ENCODE peak calls at places on chromosomes 12 and 14, in nine cellular contexts. One of them, this sample, is unnamed.
A peak's percentile ranks its signal among the peaks of the same experiment; 100 is the strongest.

GRCh38 chr12:104958946-104959841 is 1.1 kb upstream of the SLC41A2 start:
- DNase-seq in AG04450: no peak
- DNase-seq in pancreas: no peak
- DNase-seq in MM.1S: no peak
- DNase-seq in cardiac muscle cell: no peak
- DNase-seq in fibroblast of villous mesenchyme: peak; percentile 60
- DNase-seq in astrocyte of the spinal cord: peak; percentile 56
- DNase-seq in Calu3: no peak
- DNase-seq in HL-60: no peak
- DNase-seq in this sample: peak; percentile 27

GRCh38 chr14:34297786-34298520 is 164.1 kb downstream of the SPTSSA start:
- DNase-seq in pancreas: no peak
- DNase-seq in fibroblast of villous mesenchyme: no peak
- DNase-seq in cardiac muscle cell: no peak
- DNase-seq in AG04450: no peak
- DNase-seq in astrocyte of the spinal cord: no peak
- DNase-seq in HL-60: no peak
- DNase-seq in MM.1S: no peak
- DNase-seq in Calu3: peak; percentile 5
- DNase-seq in this sample: no peak

GRCh38 chr12:68264175-68264863 is 10.9 kb upstream of the IL22 start:
- DNase-seq in pancreas: no peak
- DNase-seq in Calu3: no peak
- DNase-seq in AG04450: no peak
- DNase-seq in HL-60: no peak
- DNase-seq in fibroblast of villous mesenchyme: no peak
- DNase-seq in MM.1S: no peak
- DNase-seq in astrocyte of the spinal cord: no peak
- DNase-seq in cardiac muscle cell: no peak
- DNase-seq in this sample: no peak

GRCh38 chr14:31389947-31390346 is 30.4 kb downstream of the HEATR5A start:
- DNase-seq in HL-60: no peak
- DNase-seq in MM.1S: no peak
- DNase-seq in cardiac muscle cell: no peak
- DNase-seq in AG04450: no peak
- DNase-seq in Calu3: no peak
- DNase-seq in pancreas: no peak
- DNase-seq in astrocyte of the spinal cord: no peak
- DNase-seq in fibroblast of villous mesenchyme: no peak
- DNase-seq in this sample: no peak

GRCh38 chr12:11876301-11876700 is 194.4 kb upstream of the BCL2L14 start:
- DNase-seq in MM.1S: no peak
- DNase-seq in astrocyte of the spinal cord: no peak
- DNase-seq in fibroblast of villous mesenchyme: no peak
- DNase-seq in AG04450: no peak
- DNase-seq in pancreas: no peak
- DNase-seq in cardiac muscle cell: no peak
- DNase-seq in Calu3: no peak
- DNase-seq in HL-60: no peak
- DNase-seq in this sample: no peak

GRCh38 chr12:11812558-11813421 is 163.3 kb downstream of the ETV6 start:
- DNase-seq in astrocyte of the spinal cord: peak; percentile 73
- DNase-seq in Calu3: peak; percentile 42
- DNase-seq in cardiac muscle cell: peak; percentile 33
- DNase-seq in pancreas: no peak
- DNase-seq in MM.1S: peak; percentile 83
- DNase-seq in AG04450: no peak
- DNase-seq in HL-60: no peak
- DNase-seq in fibroblast of villous mesenchyme: peak; percentile 36
- DNase-seq in this sample: no peak

GRCh38 chr12:9335867-9336266 is 127.7 kb upstream of the PZP start:
- DNase-seq in fibroblast of villous mesenchyme: no peak
- DNase-seq in AG04450: no peak
- DNase-seq in HL-60: no peak
- DNase-seq in astrocyte of the spinal cord: no peak
- DNase-seq in cardiac muscle cell: no peak
- DNase-seq in MM.1S: no peak
- DNase-seq in pancreas: no peak
- DNase-seq in Calu3: no peak
- DNase-seq in this sample: no peak

GRCh38 chr12:96108321-96108720 is 72.9 kb upstream of the LTA4H start:
- DNase-seq in astrocyte of the spinal cord: peak; percentile 1
- DNase-seq in MM.1S: no peak
- DNase-seq in fibroblast of villous mesenchyme: no peak
- DNase-seq in HL-60: peak; percentile 78
- DNase-seq in AG04450: no peak
- DNase-seq in Calu3: peak; percentile 41
- DNase-seq in cardiac muscle cell: no peak
- DNase-seq in pancreas: no peak
- DNase-seq in this sample: no peak

GRCh38 chr14:74620923-74621322 is 8.9 kb upstream of the LTBP2 start:
- DNase-seq in HL-60: no peak
- DNase-seq in pancreas: no peak
- DNase-seq in fibroblast of villous mesenchyme: no peak
- DNase-seq in astrocyte of the spinal cord: no peak
- DNase-seq in MM.1S: no peak
- DNase-seq in Calu3: no peak
- DNase-seq in cardiac muscle cell: no peak
- DNase-seq in AG04450: no peak
- DNase-seq in this sample: no peak

GRCh38 chr12:66942741-66943465 is 264.0 kb upstream of the GRIP1 start:
- DNase-seq in fibroblast of villous mesenchyme: no peak
- DNase-seq in HL-60: no peak
- DNase-seq in astrocyte of the spinal cord: no peak
- DNase-seq in AG04450: no peak
- DNase-seq in cardiac muscle cell: peak; percentile 42
- DNase-seq in pancreas: no peak
- DNase-seq in MM.1S: no peak
- DNase-seq in Calu3: no peak
- DNase-seq in this sample: no peak

DNA sequence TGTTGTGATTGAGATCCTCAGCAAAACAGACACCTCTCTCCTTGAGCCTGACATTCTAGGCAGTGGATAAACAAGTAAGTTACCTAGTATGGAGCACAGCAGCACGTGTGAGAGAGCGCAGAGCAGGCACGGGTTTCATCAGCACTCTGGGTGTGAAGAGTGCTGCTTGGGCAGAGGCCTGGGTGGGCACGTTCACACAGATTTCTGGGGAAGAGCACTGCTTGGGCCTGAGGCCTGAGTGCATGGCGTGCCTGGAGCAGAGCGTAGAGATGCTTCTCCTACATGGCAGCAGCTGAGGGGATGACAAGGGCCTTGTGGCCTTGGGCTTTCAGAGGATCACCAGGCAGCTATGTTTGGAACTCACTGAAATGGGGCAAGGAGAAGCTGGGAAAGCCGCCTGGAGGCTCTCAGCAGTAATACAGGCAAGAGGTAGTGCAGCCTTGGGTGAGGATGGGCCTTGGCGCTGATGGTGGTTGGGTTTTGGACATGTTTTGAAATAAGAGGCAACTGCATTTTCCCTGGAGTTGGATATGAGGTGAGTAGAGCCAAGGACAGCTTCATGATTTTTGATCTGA is 17.6 kb downstream of the CKB start:
- DNase-seq in AG04450: no peak
- DNase-seq in Calu3: no peak
- DNase-seq in fibroblast of villous mesenchyme: no peak
- DNase-seq in cardiac muscle cell: no peak
- DNase-seq in pancreas: peak; percentile 26
- DNase-seq in HL-60: no peak
- DNase-seq in MM.1S: no peak
- DNase-seq in astrocyte of the spinal cord: no peak
- DNase-seq in this sample: no peak
- TF ChIP-seq CTCF in AG04450: peak; percentile 11
- TF ChIP-seq CTCF in Calu3: no peak
- TF ChIP-seq CTCF in fibroblast of villous mesenchyme: no peak
- TF ChIP-seq CTCF in cardiac muscle cell: no peak
- TF ChIP-seq CTCF in pancreas: no peak
- TF ChIP-seq CTCF in HL-60: no peak
- TF ChIP-seq CTCF in MM.1S: no peak
- TF ChIP-seq CTCF in astrocyte of the spinal cord: no peak
- TF ChIP-seq CTCF in this sample: peak; percentile 47

GRCh38 chr12:19707948-19708409 is 268.7 kb downstream of the AEBP2 start:
- DNase-seq in pancreas: no peak
- DNase-seq in cardiac muscle cell: no peak
- DNase-seq in AG04450: no peak
- DNase-seq in HL-60: peak; percentile 28
- DNase-seq in fibroblast of villous mesenchyme: peak; percentile 48
- DNase-seq in astrocyte of the spinal cord: peak; percentile 38
- DNase-seq in MM.1S: no peak
- DNase-seq in Calu3: no peak
- DNase-seq in this sample: peak; percentile 83
- TF ChIP-seq CTCF in pancreas: no peak
- TF ChIP-seq CTCF in cardiac muscle cell: no peak
- TF ChIP-seq CTCF in AG04450: peak; percentile 27
- TF ChIP-seq CTCF in HL-60: no peak
- TF ChIP-seq CTCF in fibroblast of villous mesenchyme: peak; percentile 14
- TF ChIP-seq CTCF in astrocyte of the spinal cord: no peak
- TF ChIP-seq CTCF in MM.1S: no peak
- TF ChIP-seq CTCF in Calu3: no peak
- TF ChIP-seq CTCF in this sample: peak; percentile 76

GRCh38 chr14:95981939-95982338 is 57.2 kb upstream of the C14orf132 start:
- DNase-seq in fibroblast of villous mesenchyme: no peak
- DNase-seq in MM.1S: no peak
- DNase-seq in pancreas: no peak
- DNase-seq in cardiac muscle cell: peak; percentile 44
- DNase-seq in HL-60: no peak
- DNase-seq in AG04450: no peak
- DNase-seq in Calu3: no peak
- DNase-seq in astrocyte of the spinal cord: no peak
- DNase-seq in this sample: no peak

GRCh38 chr14:95980402-95980801 is 58.8 kb upstream of the C14orf132 start:
- DNase-seq in Calu3: no peak
- DNase-seq in AG04450: no peak
- DNase-seq in astrocyte of the spinal cord: no peak
- DNase-seq in HL-60: no peak
- DNase-seq in cardiac muscle cell: no peak
- DNase-seq in MM.1S: no peak
- DNase-seq in pancreas: no peak
- DNase-seq in fibroblast of villous mesenchyme: no peak
- DNase-seq in this sample: no peak

GRCh38 chr14:95984206-95984605 is 55.0 kb upstream of the C14orf132 start:
- DNase-seq in AG04450: no peak
- DNase-seq in fibroblast of villous mesenchyme: no peak
- DNase-seq in HL-60: no peak
- DNase-seq in pancreas: no peak
- DNase-seq in MM.1S: no peak
- DNase-seq in cardiac muscle cell: no peak
- DNase-seq in astrocyte of the spinal cord: no peak
- DNase-seq in Calu3: no peak
- DNase-seq in this sample: no peak

DNA sequence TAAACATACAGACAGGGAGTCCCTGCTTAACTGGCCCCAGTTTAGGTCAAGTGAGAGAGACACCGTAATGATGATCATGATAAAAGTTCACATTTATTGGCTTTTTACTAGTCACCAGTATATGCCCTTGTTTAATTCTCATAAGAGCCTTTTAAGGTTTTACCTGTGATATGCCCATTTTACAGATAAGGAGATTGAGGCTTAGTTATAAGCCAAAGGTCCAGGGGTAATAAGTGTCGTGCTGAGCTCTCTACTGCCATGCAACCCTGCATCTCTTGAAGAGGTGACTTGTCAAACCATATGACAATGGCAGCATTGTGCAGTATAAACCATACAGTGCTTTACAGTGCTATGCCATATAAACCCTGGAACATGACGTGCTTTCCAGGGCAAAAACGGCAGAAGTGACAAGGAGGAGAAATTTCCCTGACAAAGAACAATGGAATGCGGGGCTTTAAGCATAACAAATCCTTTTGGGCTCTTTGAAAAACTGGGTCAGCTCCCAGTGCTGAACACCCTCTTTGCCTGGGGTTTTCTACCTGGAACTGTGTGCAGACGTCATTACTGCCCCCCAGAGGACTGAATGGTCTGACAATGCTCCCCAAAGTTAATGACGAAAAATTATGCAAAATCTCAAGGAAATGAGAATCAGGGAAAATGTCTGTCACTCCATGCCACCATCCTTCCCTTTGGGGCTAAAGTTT is 59.7 kb upstream of the C14orf132 start:
- DNase-seq in Calu3: no peak
- DNase-seq in AG04450: no peak
- DNase-seq in MM.1S: no peak
- DNase-seq in cardiac muscle cell: peak; percentile 12
- DNase-seq in HL-60: no peak
- DNase-seq in fibroblast of villous mesenchyme: no peak
- DNase-seq in astrocyte of the spinal cord: no peak
- DNase-seq in pancreas: no peak
- DNase-seq in this sample: no peak
- TF ChIP-seq CTCF in Calu3: no peak
- TF ChIP-seq CTCF in AG04450: peak; percentile 12
- TF ChIP-seq CTCF in MM.1S: no peak
- TF ChIP-seq CTCF in cardiac muscle cell: peak; percentile 3
- TF ChIP-seq CTCF in HL-60: no peak
- TF ChIP-seq CTCF in fibroblast of villous mesenchyme: no peak
- TF ChIP-seq CTCF in astrocyte of the spinal cord: peak; percentile 3
- TF ChIP-seq CTCF in pancreas: no peak
- TF ChIP-seq CTCF in this sample: peak; percentile 55

GRCh38 chr14:23052182-23052623 is 5.1 kb downstream of the CDH24 start:
- DNase-seq in Calu3: no peak
- DNase-seq in cardiac muscle cell: peak; percentile 53
- DNase-seq in fibroblast of villous mesenchyme: no peak
- DNase-seq in HL-60: no peak
- DNase-seq in AG04450: no peak
- DNase-seq in astrocyte of the spinal cord: no peak
- DNase-seq in MM.1S: no peak
- DNase-seq in pancreas: no peak
- DNase-seq in this sample: no peak
- TF ChIP-seq CTCF in Calu3: no peak
- TF ChIP-seq CTCF in cardiac muscle cell: peak; percentile 22
- TF ChIP-seq CTCF in fibroblast of villous mesenchyme: peak; percentile 37
- TF ChIP-seq CTCF in HL-60: no peak
- TF ChIP-seq CTCF in AG04450: no peak
- TF ChIP-seq CTCF in astrocyte of the spinal cord: peak; percentile 41
- TF ChIP-seq CTCF in MM.1S: no peak
- TF ChIP-seq CTCF in pancreas: no peak
- TF ChIP-seq CTCF in this sample: no peak

This sample was measured in HFFc6.